ENCODE peak calls at places on chromosomes 2 and 18, in eight cellular contexts. H, J, P, U, Y, I, G and T are unnamed samples. For H3K27me3, the result is how much of the 10 kb centered on the place peaks cover.

GRCh38 chr18:8816805-8817204 is 111.4 kb downstream of the MTCL1 start:
- DNase-seq in I (no peak), G (no peak), P (no peak), H (no peak), U (no peak), Y (no peak), J (peak), T (no peak)

GRCh38 chr2:174704647-174705046 is 59.6 kb downstream of the CHRNA1 start:
- DNase-seq in P (no peak), Y (no peak), G (no peak), U (no peak), H (no peak), I (no peak), J (no peak), T (no peak)

GRCh38 chr2:42931147-42931817 is 138.9 kb upstream of the HAAO start:
- DNase-seq in H (no peak), U (no peak), G (peak), I (peak), Y (no peak), J (peak), P (peak), T (no peak)

GRCh38 chr18:54830260-54830659 is 2.0 kb downstream of the RAB27B start:
- DNase-seq in U (no peak), Y (peak), P (no peak), H (no peak), J (peak), I (no peak), G (no peak), T (no peak)

GRCh38 chr2:197255550-197255949 is 55.0 kb downstream of the ANKRD44 start:
- DNase-seq in Y (no peak), G (peak), P (peak), H (peak), I (peak), J (peak), U (no peak), T (peak)

GRCh38 chr2:100309973-100310719 is 12.2 kb downstream of the LONRF2 start:
- DNase-seq in G (no peak), U (no peak), H (no peak), J (no peak), P (no peak), Y (no peak), I (no peak), T (no peak)

GRCh38 chr18:21057112-21057511 is 54.5 kb downstream of the ROCK1 start:
- DNase-seq in P (no peak), H (no peak), G (no peak), I (no peak), Y (no peak), U (no peak), J (no peak), T (no peak)

GRCh38 chr2:74037379-74037860 is 52.7 kb downstream of the TET3 start:
- DNase-seq in I (no peak), G (no peak), H (peak), U (no peak), J (peak), Y (no peak), P (no peak), T (no peak)

GRCh38 chr2:98899041-98899702 is 36.9 kb downstream of the CRACDL start:
- DNase-seq in P (no peak), J (no peak), G (no peak), I (no peak), H (no peak), U (no peak), Y (no peak), T (peak)

GRCh38 chr18:26133652-26134051 is at the start of gene PSMA8:
- DNase-seq in G (no peak), H (no peak), Y (no peak), J (no peak), P (peak), U (no peak), I (peak), T (peak)

GRCh38 chr2:215621389-215621788 is 185.5 kb upstream of the FN1 start:
- DNase-seq in J (no peak), I (no peak), P (no peak), H (no peak), Y (no peak), U (no peak), G (no peak), T (no peak)

GRCh38 chr2:101223814-101224231 is 28.9 kb upstream of the CNOT11 start:
- DNase-seq in H (peak), I (no peak), G (no peak), U (no peak), P (no peak), J (peak), Y (no peak), T (no peak)

GRCh38 chr18:77140439-77141109 is 8.0 kb upstream of the MBP start:
- DNase-seq in I (no peak), P (no peak), U (no peak), J (no peak), H (no peak), G (no peak), Y (no peak), T (peak)

GRCh38 chr18:42113529-42114191 is 158.6 kb downstream of the PIK3C3 start:
- DNase-seq in P (no peak), H (peak), J (peak), Y (no peak), G (no peak), I (no peak), U (no peak), T (no peak)

GRCh38 chr2:60830991-60831390 is 50.4 kb upstream of the REL start:
- DNase-seq in I (no peak), J (no peak), P (no peak), Y (no peak), H (no peak), G (no peak), U (no peak), T (no peak)

GRCh38 chr2:235278771-235279355 is 215.0 kb upstream of the AGAP1 start:
- DNase-seq in U (no peak), P (no peak), Y (no peak), H (no peak), I (no peak), J (peak), G (no peak), T (no peak)

GRCh38 chr2:10552871-10553245 is 104.7 kb upstream of the ODC1 start:
- DNase-seq in I (no peak), U (no peak), G (peak), Y (no peak), H (no peak), P (no peak), J (no peak), T (no peak)

GRCh38 chr2:196481323-196481695 is 158.2 kb upstream of the CCDC150 start:
- DNase-seq in G (no peak), J (peak), U (no peak), P (no peak), H (no peak), I (no peak), Y (no peak), T (peak)

GRCh38 chr2:18690342-18690741 is 101.0 kb upstream of the NT5C1B start:
- DNase-seq in P (peak), H (no peak), J (no peak), U (peak), Y (no peak), I (peak), G (peak), T (no peak)

GRCh38 chr2:215653344-215654015 is 217.6 kb upstream of the FN1 start:
- DNase-seq in J (peak), H (no peak), I (no peak), P (no peak), Y (no peak), G (no peak), U (no peak), T (no peak)

GRCh38 chr2:28448738-28449100 is 47.1 kb upstream of the PLB1 start:
- DNase-seq in P (no peak), H (no peak), G (no peak), U (no peak), I (no peak), Y (no peak), J (no peak), T (no peak)

GRCh38 chr18:25284861-25285574 is 66.9 kb downstream of the ZNF521 start:
- DNase-seq in P (peak), U (no peak), J (peak), G (no peak), I (peak), H (no peak), Y (no peak), T (no peak)

GRCh38 chr2:165173215-165173614 is 30.6 kb downstream of the SCN3A start:
- DNase-seq in U (no peak), G (no peak), I (no peak), Y (no peak), H (no peak), P (no peak), J (no peak), T (no peak)

GRCh38 chr2:235444101-235444597 is 49.7 kb upstream of the AGAP1 start:
- DNase-seq in J (no peak), I (no peak), H (no peak), G (no peak), P (no peak), Y (peak), U (peak), T (peak)

GRCh38 chr18:49020621-49021021 is 69.9 kb upstream of the SMAD7 start:
- DNase-seq in H (no peak), P (no peak), U (no peak), Y (no peak), G (no peak), I (no peak), J (peak), T (peak)

GRCh38 chr2:44941551-44942234 is at the start of gene SIX3:
- DNase-seq in H (peak), Y (peak), J (peak), P (peak), U (peak), I (peak), G (peak), T (no peak)

GRCh38 chr2:101426808-101427207 is 39.5 kb upstream of the CREG2 start:
- DNase-seq in Y (no peak), H (no peak), P (no peak), G (no peak), I (no peak), U (no peak), J (no peak), T (no peak)

GRCh38 chr18:48566588-48566987 is 27.8 kb downstream of the CTIF start:
- DNase-seq in H (no peak), U (no peak), I (no peak), Y (no peak), J (no peak), P (no peak), G (no peak), T (no peak)

GRCh38 chr2:120404941-120405768 is 59.2 kb downstream of the INHBB start:
- DNase-seq in Y (no peak), P (no peak), H (no peak), J (no peak), U (no peak), G (no peak), I (no peak), T (no peak)

GRCh38 chr2:128384446-128384845 is 65.8 kb upstream of the HS6ST1 start:
- DNase-seq in U (no peak), H (no peak), J (no peak), Y (no peak), G (no peak), I (no peak), P (no peak), T (no peak)

GRCh38 chr2:103213028-103213542 is 451.3 kb downstream of the TMEM182 start:
- DNase-seq in H (no peak), J (no peak), Y (no peak), U (no peak), I (no peak), P (no peak), G (no peak), T (no peak)

GRCh38 chr2:100767810-100768806 is 51.8 kb upstream of the NPAS2 start:
- DNase-seq in G (no peak), H (no peak), J (peak), U (no peak), Y (peak), I (no peak), P (no peak), T (no peak)

GRCh38 chr2:11635141-11635540 is 34.9 kb downstream of the NTSR2 start:
- DNase-seq in G (no peak), J (no peak), P (no peak), U (no peak), Y (no peak), I (no peak), H (no peak), T (no peak)

GRCh38 chr2:10835052-10835970 is 22.7 kb upstream of the PDIA6 start:
- DNase-seq in H (peak), G (peak), U (peak), I (peak), P (peak), Y (peak), J (peak), T (peak)

GRCh38 chr18:60295776-60296175 is 76.8 kb downstream of the MC4R start:
- DNase-seq in I (peak), P (no peak), Y (no peak), H (no peak), J (no peak), G (no peak), U (no peak), T (peak)

GRCh38 chr18:4765401-4765800 is 310.3 kb upstream of the DLGAP1 start:
- DNase-seq in Y (no peak), H (no peak), U (no peak), G (no peak), I (no peak), P (peak), J (no peak), T (no peak)

GRCh38 chr2:207274541-207274940 is 108.8 kb upstream of the KLF7 start:
- DNase-seq in Y (no peak), I (no peak), U (no peak), J (peak), H (no peak), P (no peak), G (no peak), T (no peak)

GRCh38 chr2:127508621-127509034 is 17.7 kb downstream of the IWS1 start:
- DNase-seq in U (peak), H (no peak), P (no peak), I (no peak), G (peak), J (peak), Y (peak), T (peak)

GRCh38 chr2:30763151-30763660 is 44.0 kb downstream of the CAPN13 start:
- DNase-seq in I (no peak), U (no peak), Y (no peak), J (peak), P (no peak), H (no peak), G (no peak), T (no peak)

GRCh38 chr2:96119389-96119751 is 3.0 kb upstream of the ADRA2B start:
- DNase-seq in H (no peak), U (no peak), G (no peak), J (no peak), I (no peak), P (no peak), Y (no peak), T (no peak)
- H3K27me3 ChIP-seq in H (half or more), U (under half), G (under half), J (under half), I (half or more), P (under half), Y (under half), T (under half)

GRCh38 chr2:227324671-227325055 is 388 bp upstream of the MFF start:
- DNase-seq in G (peak), H (peak), P (peak), I (peak), U (peak), J (no peak), Y (no peak), T (no peak)

GRCh38 chr2:227320305-227321094 is 4.6 kb upstream of the MFF start:
- DNase-seq in J (no peak), U (no peak), Y (no peak), G (no peak), P (no peak), I (no peak), H (no peak), T (no peak)

GRCh38 chr2:227325056-227325823 is at the start of gene MFF:
- DNase-seq in P (peak), Y (peak), I (peak), U (peak), J (peak), H (peak), G (peak), T (peak)

GRCh38 chr2:227323818-227324217 is 1.2 kb upstream of the MFF start:
- DNase-seq in I (no peak), G (no peak), J (no peak), H (no peak), U (no peak), Y (no peak), P (no peak), T (no peak)

GRCh38 chr2:227322530-227323190 is 2.4 kb upstream of the MFF start:
- DNase-seq in U (no peak), G (no peak), I (no peak), Y (no peak), J (no peak), H (no peak), P (no peak), T (no peak)
- TF ChIP-seq EZH2phosphoT487 in U (no peak), G (no peak), I (no peak), Y (no peak), J (no peak), H (no peak), P (no peak), T (no peak)

DNA sequence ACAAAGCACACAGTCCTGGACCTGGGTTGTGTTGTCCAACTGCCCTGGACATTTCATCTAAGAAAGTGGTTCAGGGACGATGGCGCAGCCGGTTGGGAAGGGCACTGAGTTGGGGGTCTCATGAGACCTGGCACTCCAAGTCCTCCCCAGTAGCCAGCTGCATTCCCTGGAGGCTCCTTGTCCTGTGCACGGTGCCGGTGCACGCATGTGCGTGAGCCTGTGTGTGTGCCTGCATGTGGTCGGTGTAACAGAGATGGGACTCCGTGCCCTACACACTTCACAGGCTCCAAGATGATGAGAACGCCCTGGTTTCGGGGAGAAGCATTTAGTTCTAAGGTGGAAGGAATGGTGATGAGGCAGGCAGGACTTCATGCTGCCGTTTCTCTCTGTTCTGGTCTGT is 124.9 kb upstream of the PXDN start:
- DNase-seq in G (no peak), P (no peak), I (no peak), J (no peak), Y (no peak), H (no peak), U (no peak), T (no peak)
- H3K27me3 ChIP-seq in G (under half), P (under half), I (half or more), J (under half), Y (half or more), H (under half), U (under half), T (under half)

DNA sequence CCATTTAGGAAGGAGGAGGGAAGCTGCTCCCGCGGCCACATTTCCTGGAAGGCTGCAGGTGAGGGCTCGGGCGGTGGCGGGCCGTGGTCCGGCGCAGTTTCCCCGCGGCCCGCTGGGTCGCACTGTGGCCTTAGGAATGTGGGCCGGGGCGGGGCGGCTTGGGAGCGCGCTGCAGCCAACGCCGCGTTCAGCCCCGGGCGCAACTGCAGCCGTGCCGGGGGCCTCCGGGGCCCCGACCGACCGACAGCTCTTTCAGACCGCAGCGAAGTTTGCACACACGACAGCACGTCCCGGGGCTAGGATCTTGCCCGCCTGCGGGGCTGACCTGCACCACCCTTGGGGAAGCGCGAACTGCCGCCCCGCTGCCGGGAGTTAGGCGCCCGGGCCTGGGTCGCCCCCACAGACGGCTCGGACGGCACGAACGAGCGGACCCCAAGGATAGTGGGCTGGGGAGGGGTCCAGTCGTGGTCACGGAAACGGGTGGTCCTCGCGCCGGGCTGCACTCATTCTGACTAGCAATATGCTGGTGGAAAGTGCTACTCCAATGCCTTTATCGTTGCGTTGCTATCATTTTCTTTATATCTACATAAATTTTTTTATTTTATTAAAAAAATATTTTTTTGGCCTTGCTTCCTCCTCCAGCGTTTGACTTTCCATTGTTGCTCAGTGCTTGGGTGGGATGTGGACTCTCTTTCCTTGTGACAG is 70.0 kb upstream of the DLX2 start:
- DNase-seq in U (peak), Y (peak), G (peak), I (peak), J (peak), P (peak), H (peak), T (peak)
- TF ChIP-seq EZH2phosphoT487 in U (no peak), Y (no peak), G (no peak), I (no peak), J (no peak), P (no peak), H (no peak), T (no peak)

DNA sequence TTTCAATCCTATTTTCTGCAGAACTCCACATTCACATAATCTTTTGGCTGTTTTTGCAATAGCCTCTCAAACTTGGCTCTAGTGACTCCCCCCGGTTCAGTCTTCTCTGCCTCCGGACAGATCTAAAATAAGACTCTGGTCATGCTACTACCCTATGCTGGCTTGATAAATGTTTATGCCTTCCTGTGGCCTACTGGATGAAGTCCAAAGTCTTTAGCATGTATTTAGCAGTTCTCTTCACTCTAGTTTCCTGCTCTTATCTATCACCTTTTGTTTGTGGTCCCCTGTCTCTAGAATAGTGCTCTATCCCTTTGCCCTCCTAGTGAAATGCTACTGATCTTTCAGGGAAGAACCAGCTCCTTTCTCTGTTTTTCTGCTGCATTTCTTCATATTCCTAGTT is 14.4 kb downstream of the ADCYAP1 start:
- DNase-seq in J (no peak), G (no peak), Y (no peak), U (no peak), I (no peak), P (no peak), H (no peak), T (no peak)
- H3K27me3 ChIP-seq in J (under half), G (under half), Y (under half), U (under half), I (under half), P (under half), H (under half), T (under half)

GRCh38 chr2:48114256-48114655 is 208.0 kb upstream of the FBXO11 start:
- DNase-seq in J (peak), I (no peak), U (peak), P (no peak), H (no peak), G (no peak), Y (peak), T (peak)
- TF ChIP-seq EZH2phosphoT487 in J (no peak), I (no peak), U (no peak), P (no peak), H (no peak), G (no peak), Y (no peak), T (no peak)